ENCODE peak calls at places on chromosomes 13 and 19, in seven cellular contexts. One of them, this sample, is unnamed.

GRCh38 chr19:55157064-55157908 is at the start of gene TNNI3:
- DNase-seq in HFF-Myc: no peak
- DNase-seq in NB4: no peak
- DNase-seq in cardiac fibroblast: no peak
- DNase-seq in uterus: no peak
- DNase-seq in left lung: no peak
- DNase-seq in HFFc6: no peak
- DNase-seq in this sample: no peak

GRCh38 chr19:17468302-17469091 is 1.8 kb upstream of the SLC27A1 start:
- DNase-seq in HFF-Myc: no peak
- DNase-seq in NB4: no peak
- DNase-seq in cardiac fibroblast: peak
- DNase-seq in uterus: peak
- DNase-seq in left lung: peak
- DNase-seq in HFFc6: no peak
- DNase-seq in this sample: no peak

GRCh38 chr19:58572818-58573657 is at the start of gene MZF1:
- DNase-seq in HFF-Myc: peak
- DNase-seq in NB4: peak
- DNase-seq in cardiac fibroblast: peak
- DNase-seq in uterus: peak
- DNase-seq in left lung: peak
- DNase-seq in HFFc6: peak
- DNase-seq in this sample: peak

GRCh38 chr19:39434123-39435076 is 1.3 kb downstream of the RPS16 start:
- DNase-seq in HFF-Myc: no peak
- DNase-seq in NB4: no peak
- DNase-seq in cardiac fibroblast: no peak
- DNase-seq in uterus: no peak
- DNase-seq in left lung: no peak
- DNase-seq in HFFc6: no peak
- DNase-seq in this sample: no peak

GRCh38 chr19:5006201-5006600 is 37.3 kb downstream of the KDM4B start:
- DNase-seq in HFF-Myc: no peak
- DNase-seq in NB4: peak
- DNase-seq in cardiac fibroblast: peak
- DNase-seq in uterus: no peak
- DNase-seq in left lung: no peak
- DNase-seq in HFFc6: peak
- DNase-seq in this sample: no peak

GRCh38 chr19:18264956-18265610 is 9.2 kb downstream of the IQCN start:
- DNase-seq in HFF-Myc: no peak
- DNase-seq in NB4: no peak
- DNase-seq in cardiac fibroblast: no peak
- DNase-seq in uterus: peak
- DNase-seq in left lung: no peak
- DNase-seq in HFFc6: no peak
- DNase-seq in this sample: no peak

GRCh38 chr13:113083402-113084061 is 22.1 kb upstream of the F7 start:
- DNase-seq in HFF-Myc: no peak
- DNase-seq in NB4: no peak
- DNase-seq in cardiac fibroblast: peak
- DNase-seq in uterus: no peak
- DNase-seq in left lung: peak
- DNase-seq in HFFc6: no peak
- DNase-seq in this sample: no peak

GRCh38 chr13:25295228-25295627 is 6.2 kb upstream of the NUP58 start:
- DNase-seq in HFF-Myc: no peak
- DNase-seq in NB4: no peak
- DNase-seq in cardiac fibroblast: no peak
- DNase-seq in uterus: no peak
- DNase-seq in left lung: no peak
- DNase-seq in HFFc6: no peak
- DNase-seq in this sample: no peak

GRCh38 chr13:97125810-97126738 is 96.1 kb upstream of the MBNL2 start:
- DNase-seq in HFF-Myc: no peak
- DNase-seq in NB4: peak
- DNase-seq in cardiac fibroblast: peak
- DNase-seq in uterus: peak
- DNase-seq in left lung: peak
- DNase-seq in HFFc6: peak
- DNase-seq in this sample: no peak

GRCh38 chr19:18520848-18521691 is 800 bp downstream of the ELL start:
- DNase-seq in HFF-Myc: no peak
- DNase-seq in NB4: peak
- DNase-seq in cardiac fibroblast: no peak
- DNase-seq in uterus: peak
- DNase-seq in left lung: peak
- DNase-seq in HFFc6: no peak
- DNase-seq in this sample: no peak

GRCh38 chr13:38657191-38657590 is 29.7 kb upstream of the FREM2 start:
- DNase-seq in HFF-Myc: no peak
- DNase-seq in NB4: no peak
- DNase-seq in cardiac fibroblast: peak
- DNase-seq in uterus: no peak
- DNase-seq in left lung: no peak
- DNase-seq in HFFc6: peak
- DNase-seq in this sample: no peak

GRCh38 chr13:32669030-32669646 is 82.9 kb downstream of the PDS5B start:
- DNase-seq in HFF-Myc: peak
- DNase-seq in NB4: peak
- DNase-seq in cardiac fibroblast: peak
- DNase-seq in uterus: no peak
- DNase-seq in left lung: no peak
- DNase-seq in HFFc6: peak
- DNase-seq in this sample: peak

GRCh38 chr19:47752440-47753211 is 7.3 kb downstream of the NOP53 start:
- DNase-seq in HFF-Myc: no peak
- DNase-seq in NB4: no peak
- DNase-seq in cardiac fibroblast: no peak
- DNase-seq in uterus: no peak
- DNase-seq in left lung: no peak
- DNase-seq in HFFc6: no peak
- DNase-seq in this sample: no peak

GRCh38 chr13:97844151-97844550 is 109.3 kb upstream of the IPO5 start:
- DNase-seq in HFF-Myc: no peak
- DNase-seq in NB4: no peak
- DNase-seq in cardiac fibroblast: no peak
- DNase-seq in uterus: no peak
- DNase-seq in left lung: no peak
- DNase-seq in HFFc6: no peak
- DNase-seq in this sample: no peak

GRCh38 chr19:34145741-34146202 is 26.5 kb upstream of the LSM14A start:
- DNase-seq in HFF-Myc: peak
- DNase-seq in NB4: peak
- DNase-seq in cardiac fibroblast: peak
- DNase-seq in uterus: peak
- DNase-seq in left lung: no peak
- DNase-seq in HFFc6: peak
- DNase-seq in this sample: no peak

GRCh38 chr13:30607908-30608307 is 9.8 kb upstream of the USPL1 start:
- DNase-seq in HFF-Myc: no peak
- DNase-seq in NB4: peak
- DNase-seq in cardiac fibroblast: no peak
- DNase-seq in uterus: no peak
- DNase-seq in left lung: peak
- DNase-seq in HFFc6: no peak
- DNase-seq in this sample: no peak

GRCh38 chr13:99345345-99345744 is 38.1 kb upstream of the GPR183 start:
- DNase-seq in HFF-Myc: no peak
- DNase-seq in NB4: no peak
- DNase-seq in cardiac fibroblast: no peak
- DNase-seq in uterus: no peak
- DNase-seq in left lung: no peak
- DNase-seq in HFFc6: no peak
- DNase-seq in this sample: no peak

DNA sequence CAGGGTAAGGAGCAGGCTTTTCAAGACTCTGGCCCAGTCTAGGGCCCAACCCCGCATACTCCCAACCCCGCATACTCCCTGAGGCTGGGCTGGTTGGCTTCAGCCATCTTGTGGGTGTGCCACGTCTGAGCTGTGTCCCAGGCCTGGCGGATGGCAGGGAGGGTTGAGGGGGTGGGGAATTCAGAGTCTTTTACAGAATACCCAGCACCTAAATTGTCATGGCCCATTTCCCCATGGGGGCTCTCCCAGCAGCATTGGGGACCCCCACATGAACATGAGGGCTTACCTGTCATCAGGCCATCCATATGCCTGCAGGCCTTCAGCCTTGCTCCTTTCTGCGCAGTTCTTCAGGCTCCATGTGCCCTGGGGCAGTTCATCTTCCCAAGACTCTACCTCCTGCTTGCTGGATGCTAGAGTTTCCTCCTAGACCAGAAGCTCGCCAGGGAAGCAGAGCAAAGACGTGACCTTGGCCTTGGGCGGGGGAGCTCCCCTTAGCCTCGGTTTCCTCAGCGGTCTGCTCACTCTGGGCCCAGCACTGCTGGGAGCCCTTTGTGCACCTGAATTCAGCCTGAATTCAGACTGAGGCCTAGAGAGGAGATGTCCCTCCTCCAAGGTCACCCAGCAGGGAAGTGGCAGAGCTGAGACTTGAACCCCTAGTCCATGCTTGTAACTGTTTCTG is 9.2 kb downstream of the PPP5C start:
- DNase-seq in HFF-Myc: no peak
- DNase-seq in NB4: no peak
- DNase-seq in cardiac fibroblast: no peak
- DNase-seq in uterus: no peak
- DNase-seq in left lung: no peak
- DNase-seq in HFFc6: no peak
- DNase-seq in this sample: no peak
- TF ChIP-seq CTCF in HFF-Myc: no peak
- TF ChIP-seq CTCF in NB4: no peak
- TF ChIP-seq CTCF in cardiac fibroblast: no peak
- TF ChIP-seq CTCF in uterus: no peak
- TF ChIP-seq CTCF in left lung: no peak
- TF ChIP-seq CTCF in HFFc6: no peak
- TF ChIP-seq CTCF in this sample: no peak

GRCh38 chr19:36009220-36009619 is 607 bp upstream of the SYNE4 start:
- DNase-seq in HFF-Myc: no peak
- DNase-seq in NB4: peak
- DNase-seq in cardiac fibroblast: peak
- DNase-seq in uterus: peak
- DNase-seq in left lung: peak
- DNase-seq in HFFc6: peak
- DNase-seq in this sample: no peak
- TF ChIP-seq CTCF in HFF-Myc: no peak
- TF ChIP-seq CTCF in NB4: no peak
- TF ChIP-seq CTCF in cardiac fibroblast: no peak
- TF ChIP-seq CTCF in uterus: no peak
- TF ChIP-seq CTCF in left lung: no peak
- TF ChIP-seq CTCF in HFFc6: no peak
- TF ChIP-seq CTCF in this sample: no peak

GRCh38 chr19:2274937-2275535 is 6.9 kb downstream of the PEAK3 start:
- DNase-seq in HFF-Myc: no peak
- DNase-seq in NB4: peak
- DNase-seq in cardiac fibroblast: peak
- DNase-seq in uterus: no peak
- DNase-seq in left lung: peak
- DNase-seq in HFFc6: peak
- DNase-seq in this sample: no peak

GRCh38 chr19:2275588-2276428 is 6.2 kb downstream of the PEAK3 start:
- DNase-seq in HFF-Myc: no peak
- DNase-seq in NB4: no peak
- DNase-seq in cardiac fibroblast: no peak
- DNase-seq in uterus: no peak
- DNase-seq in left lung: no peak
- DNase-seq in HFFc6: no peak
- DNase-seq in this sample: no peak

GRCh38 chr19:2274185-2274711 is 7.7 kb downstream of the PEAK3 start:
- DNase-seq in HFF-Myc: no peak
- DNase-seq in NB4: no peak
- DNase-seq in cardiac fibroblast: no peak
- DNase-seq in uterus: no peak
- DNase-seq in left lung: no peak
- DNase-seq in HFFc6: no peak
- DNase-seq in this sample: no peak

GRCh38 chr19:2271516-2272103 is 10.4 kb downstream of the PEAK3 start:
- DNase-seq in HFF-Myc: no peak
- DNase-seq in NB4: peak
- DNase-seq in cardiac fibroblast: peak
- DNase-seq in uterus: peak
- DNase-seq in left lung: no peak
- DNase-seq in HFFc6: peak
- DNase-seq in this sample: no peak

GRCh38 chr19:2273356-2274184 is 8.4 kb downstream of the PEAK3 start:
- DNase-seq in HFF-Myc: no peak
- DNase-seq in NB4: peak
- DNase-seq in cardiac fibroblast: peak
- DNase-seq in uterus: peak
- DNase-seq in left lung: peak
- DNase-seq in HFFc6: peak
- DNase-seq in this sample: no peak
- TF ChIP-seq CTCF in HFF-Myc: peak
- TF ChIP-seq CTCF in NB4: peak
- TF ChIP-seq CTCF in cardiac fibroblast: peak
- TF ChIP-seq CTCF in uterus: peak
- TF ChIP-seq CTCF in left lung: peak
- TF ChIP-seq CTCF in HFFc6: peak
- TF ChIP-seq CTCF in this sample: peak

DNA sequence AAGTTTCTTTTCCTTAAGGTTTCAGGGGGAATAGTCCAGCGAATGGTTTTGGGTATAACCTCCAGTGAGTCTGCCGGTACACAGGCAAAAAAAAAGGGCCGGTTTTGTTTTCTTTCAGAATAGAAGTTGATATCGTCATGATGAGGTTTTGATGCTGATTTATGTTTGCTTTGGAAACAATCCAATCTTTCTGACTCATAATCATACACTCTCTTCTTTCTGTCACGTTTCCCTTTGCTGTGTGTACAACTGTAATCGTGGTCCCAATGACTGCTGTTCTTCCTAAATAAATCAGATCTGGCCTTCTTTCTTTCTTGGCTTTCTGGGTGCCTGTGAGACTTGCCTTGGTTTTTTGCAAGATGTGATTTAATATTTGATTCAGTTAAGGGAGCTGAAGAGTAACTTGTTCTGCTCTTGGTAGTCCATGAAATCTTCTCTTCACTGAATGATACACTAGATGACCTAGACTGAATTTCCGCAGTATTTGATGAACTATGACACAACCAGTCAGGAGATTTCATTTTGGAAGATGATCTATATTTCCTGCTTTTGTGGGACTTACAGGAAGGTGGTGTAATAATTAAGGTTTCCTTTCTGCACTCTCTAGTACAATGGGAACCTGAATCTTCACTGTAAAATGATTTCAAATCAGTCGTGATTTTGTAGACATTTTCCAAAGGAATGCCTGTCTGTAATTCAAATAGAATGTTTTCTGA is 34.9 kb upstream of the METTL21C start:
- DNase-seq in HFF-Myc: peak
- DNase-seq in NB4: no peak
- DNase-seq in cardiac fibroblast: peak
- DNase-seq in uterus: no peak
- DNase-seq in left lung: no peak
- DNase-seq in HFFc6: peak
- DNase-seq in this sample: no peak
- TF ChIP-seq CTCF in HFF-Myc: no peak
- TF ChIP-seq CTCF in NB4: no peak
- TF ChIP-seq CTCF in cardiac fibroblast: no peak
- TF ChIP-seq CTCF in uterus: no peak
- TF ChIP-seq CTCF in left lung: no peak
- TF ChIP-seq CTCF in HFFc6: no peak
- TF ChIP-seq CTCF in this sample: no peak

GRCh38 chr19:43624933-43625332 is 5.5 kb upstream of the ZNF428 start:
- DNase-seq in HFF-Myc: no peak
- DNase-seq in NB4: peak
- DNase-seq in cardiac fibroblast: peak
- DNase-seq in uterus: no peak
- DNase-seq in left lung: peak
- DNase-seq in HFFc6: no peak
- DNase-seq in this sample: no peak
- TF ChIP-seq CTCF in HFF-Myc: no peak
- TF ChIP-seq CTCF in NB4: no peak
- TF ChIP-seq CTCF in cardiac fibroblast: no peak
- TF ChIP-seq CTCF in uterus: no peak
- TF ChIP-seq CTCF in left lung: no peak
- TF ChIP-seq CTCF in HFFc6: no peak
- TF ChIP-seq CTCF in this sample: no peak